ENCODE peak calls at places on chromosomes 4 and X, in five cellular contexts. O, Z, X, Y and N are unnamed samples.

GRCh38 chrX:74291577-74291963 is 12.4 kb upstream of the ZCCHC13 start:
- DNase-seq in O (no peak), Z (no peak), X (no peak), Y (no peak), N (no peak)

GRCh38 chrX:30196322-30196721 is 19.0 kb upstream of the MAGEB2 start:
- DNase-seq in O (no peak), Z (no peak), X (no peak), Y (peak), N (no peak)

GRCh38 chrX:150365953-150366911 is 3.1 kb downstream of the MAMLD1 start:
- DNase-seq in O (peak), Z (peak), X (peak), Y (peak), N (peak)

GRCh38 chr4:167885071-167885470 is 207.3 kb upstream of the ANXA10 start:
- DNase-seq in O (no peak), Z (no peak), X (no peak), Y (no peak), N (no peak)

GRCh38 chrX:47200385-47201150 is 6.9 kb downstream of the UBA1 start:
- DNase-seq in O (no peak), Z (peak), X (no peak), Y (peak), N (no peak)

GRCh38 chrX:3244955-3245354 is 101.5 kb downstream of the MXRA5 start:
- DNase-seq in O (no peak), Z (no peak), X (no peak), Y (no peak), N (no peak)

GRCh38 chrX:69503228-69503834 is 795 bp upstream of the NALF2 start:
- DNase-seq in O (no peak), Z (no peak), X (no peak), Y (no peak), N (peak)

GRCh38 chrX:149036086-149036485 is 469.0 kb downstream of the IDS start:
- DNase-seq in O (no peak), Z (no peak), X (no peak), Y (no peak), N (peak)

GRCh38 chrX:10190367-10190766 is 33.6 kb downstream of the CLCN4 start:
- DNase-seq in O (no peak), Z (peak), X (peak), Y (peak), N (peak)

GRCh38 chrX:9231491-9231890 is 197.6 kb upstream of the FAM9B start:
- DNase-seq in O (no peak), Z (no peak), X (peak), Y (no peak), N (no peak)

GRCh38 chr4:7240341-7240740 is 48.0 kb downstream of the SORCS2 start:
- DNase-seq in O (no peak), Z (no peak), X (no peak), Y (no peak), N (no peak)

GRCh38 chr4:25160714-25161598 is 707 bp upstream of the SEPSECS start:
- DNase-seq in O (no peak), Z (no peak), X (no peak), Y (peak), N (peak)

GRCh38 chr4:3297066-3297859 is 4.4 kb downstream of the RGS12 start:
- DNase-seq in O (peak), Z (no peak), X (peak), Y (no peak), N (peak)

GRCh38 chr4:187603093-187603395 is 392.5 kb upstream of the ZFP42 start:
- DNase-seq in O (no peak), Z (no peak), X (no peak), Y (no peak), N (no peak)

GRCh38 chrX:55008571-55009358 is 8.6 kb downstream of the APEX2 start:
- DNase-seq in O (no peak), Z (no peak), X (no peak), Y (no peak), N (no peak)

GRCh38 chr4:88878624-88879023 is 178.4 kb downstream of the FAM13A start:
- DNase-seq in O (no peak), Z (no peak), X (no peak), Y (no peak), N (no peak)

GRCh38 chrX:136627381-136627780 is 20.6 kb upstream of the CD40LG start:
- DNase-seq in O (no peak), Z (no peak), X (no peak), Y (no peak), N (no peak)

GRCh38 chr4:91746551-91746950 is 557.2 kb upstream of the GRID2 start:
- DNase-seq in O (no peak), Z (no peak), X (no peak), Y (no peak), N (no peak)

GRCh38 chr4:111512081-111512774 is 633.0 kb upstream of the FAM241A start:
- DNase-seq in O (no peak), Z (no peak), X (peak), Y (peak), N (no peak)

GRCh38 chr4:158858410-158859189 is 89.8 kb downstream of the FNIP2 start:
- DNase-seq in O (no peak), Z (no peak), X (no peak), Y (no peak), N (no peak)

GRCh38 chr4:82896755-82897154 is 3.8 kb upstream of the THAP9 start:
- DNase-seq in O (no peak), Z (no peak), X (no peak), Y (no peak), N (no peak)

GRCh38 chr4:82899339-82899738 is 1.2 kb upstream of the THAP9 start:
- DNase-seq in O (no peak), Z (no peak), X (no peak), Y (no peak), N (no peak)

GRCh38 chr4:82900016-82900334 is 560 bp upstream of the THAP9 start:
- DNase-seq in O (no peak), Z (no peak), X (no peak), Y (peak), N (no peak)

GRCh38 chr4:82900335-82901128 is at the start of gene THAP9:
- DNase-seq in O (peak), Z (peak), X (peak), Y (peak), N (peak)

GRCh38 chr4:82898322-82899243 is 2.0 kb upstream of the THAP9 start:
- DNase-seq in O (no peak), Z (no peak), X (peak), Y (peak), N (peak)
- H3K4me3 ChIP-seq in O (peak), Z (peak), X (peak), Y (peak), N (peak)

GRCh38 chrX:13164611-13165010 is 120.2 kb upstream of the FAM9C start:
- DNase-seq in O (no peak), Z (no peak), X (no peak), Y (no peak), N (no peak)
- H3K27ac ChIP-seq in O (peak), Z (no peak), X (no peak), Y (peak), N (no peak)

GRCh38 chr4:54107951-54108740 is 8.2 kb downstream of the GSX2 start:
- DNase-seq in O (no peak), Z (no peak), X (no peak), Y (no peak), N (no peak)

GRCh38 chr4:54110019-54110416 is 10.1 kb downstream of the GSX2 start:
- DNase-seq in O (no peak), Z (no peak), X (no peak), Y (no peak), N (no peak)

GRCh38 chr4:54104907-54105306 is 4.9 kb downstream of the GSX2 start:
- DNase-seq in O (no peak), Z (no peak), X (no peak), Y (no peak), N (no peak)

GRCh38 chr4:54109226-54110018 is 9.5 kb downstream of the GSX2 start:
- DNase-seq in O (peak), Z (no peak), X (no peak), Y (no peak), N (no peak)
- H3K4me3 ChIP-seq in O (peak), Z (no peak), X (no peak), Y (no peak), N (no peak)

DNA sequence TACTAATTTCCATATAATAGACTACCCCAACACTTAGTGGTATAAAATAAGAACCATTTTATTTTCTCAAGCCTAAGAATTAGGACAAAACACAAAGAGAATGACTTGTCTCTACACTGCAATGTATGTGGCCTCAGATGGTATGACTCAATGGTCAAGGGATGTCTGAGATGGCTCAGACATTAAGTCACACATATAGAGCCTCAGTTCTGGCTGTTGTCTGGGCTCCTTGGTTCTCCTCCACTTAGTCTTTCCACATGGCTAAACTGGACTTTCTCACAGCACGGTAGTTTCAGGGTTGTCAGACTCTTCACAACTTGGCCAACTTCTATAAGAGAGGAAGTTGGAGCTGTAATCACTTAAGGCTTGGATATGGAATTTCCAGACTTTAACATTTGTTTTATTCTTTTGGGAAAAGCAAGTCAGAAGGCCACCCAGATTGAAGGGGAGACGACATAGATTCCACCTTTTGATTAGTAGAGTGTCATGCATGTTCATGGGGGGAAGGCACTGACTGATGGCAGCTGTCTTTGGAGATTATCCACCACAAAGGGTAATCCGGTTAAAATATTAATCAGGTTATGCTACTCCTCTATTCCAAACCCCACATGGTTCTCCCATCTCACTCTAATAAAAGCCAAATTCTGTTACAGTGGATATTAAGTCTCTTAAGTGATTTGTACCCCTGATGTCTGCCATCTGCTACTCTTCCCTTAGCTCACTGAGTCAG is 9.4 kb downstream of the IL15 start:
- DNase-seq in O (no peak), Z (no peak), X (peak), Y (no peak), N (no peak)
- H3K27ac ChIP-seq in O (no peak), Z (no peak), X (peak), Y (no peak), N (no peak)

GRCh38 chrX:79181401-79181800 is 36.9 kb downstream of the GPR174 start:
- DNase-seq in O (no peak), Z (no peak), X (no peak), Y (no peak), N (no peak)

GRCh38 chrX:79174949-79175644 is 30.6 kb downstream of the GPR174 start:
- DNase-seq in O (no peak), Z (no peak), X (no peak), Y (no peak), N (no peak)

GRCh38 chrX:79170632-79171031 is 26.1 kb downstream of the GPR174 start:
- DNase-seq in O (no peak), Z (no peak), X (no peak), Y (no peak), N (no peak)

GRCh38 chrX:79176028-79176427 is 31.5 kb downstream of the GPR174 start:
- DNase-seq in O (no peak), Z (no peak), X (no peak), Y (no peak), N (no peak)
- H3K4me3 ChIP-seq in O (no peak), Z (no peak), X (no peak), Y (no peak), N (no peak)

GRCh38 chrX:154486052-154486395 is 391 bp downstream of the UBL4A start:
- DNase-seq in O (peak), Z (peak), X (no peak), Y (peak), N (peak)
- H3K27ac ChIP-seq in O (peak), Z (peak), X (no peak), Y (peak), N (peak)